ENCODE peak calls at places on chromosomes 7 and 10, in five cellular contexts. J is colonic mucosa; A is mesendoderm; F is transverse colon; C is CD8-positive, alpha-beta T cell. G is an unnamed sample. For H3K4me1, the result is how much of the 10 kb centered on the place peaks cover.

GRCh38 chr7:127751062-127751722 is 99.2 kb downstream of the SND1 start:
- DNase-seq in J (no peak), F (no peak), A (no peak), C (no peak), G (no peak)

GRCh38 chr7:133562617-133563016 is 309.7 kb downstream of the EXOC4 start:
- DNase-seq in F (no peak), J (no peak), A (no peak), C (no peak), G (no peak)

GRCh38 chr7:95303501-95303900 is 20.8 kb downstream of the PON1 start:
- DNase-seq in C (no peak), J (no peak), F (no peak), A (no peak), G (no peak)

GRCh38 chr7:130334274-130334673 is 10.3 kb upstream of the CPA5 start:
- DNase-seq in A (no peak), C (no peak), F (no peak), J (no peak), G (no peak)

GRCh38 chr7:22430457-22430856 is 69.5 kb downstream of the STEAP1B start:
- DNase-seq in C (no peak), A (peak), J (no peak), F (no peak), G (no peak)

GRCh38 chr10:120186506-120186905 is 270.5 kb upstream of the PLPP4 start:
- DNase-seq in J (no peak), C (no peak), F (no peak), A (no peak), G (no peak)

GRCh38 chr7:70047891-70048448 is 449.7 kb downstream of the AUTS2 start:
- DNase-seq in J (no peak), C (no peak), F (no peak), A (no peak), G (no peak)

GRCh38 chr7:157037635-157038034 is 27.2 kb upstream of the MNX1 start:
- DNase-seq in J (no peak), C (no peak), A (no peak), F (no peak), G (no peak)

GRCh38 chr7:69596723-69597277 is 1.5 kb upstream of the AUTS2 start:
- DNase-seq in C (no peak), A (no peak), J (no peak), F (no peak), G (no peak)

GRCh38 chr7:137840183-137840779 is 6.5 kb downstream of the DGKI start:
- DNase-seq in C (no peak), A (no peak), J (no peak), F (no peak), G (no peak)

GRCh38 chr7:1663857-1664651 is 6.0 kb upstream of the ELFN1 start:
- DNase-seq in J (no peak), F (peak), A (peak), C (peak), G (no peak)

GRCh38 chr7:108234981-108235450 is 104.9 kb upstream of the LAMB4 start:
- DNase-seq in J (no peak), C (no peak), F (no peak), A (peak), G (no peak)

GRCh38 chr7:108252177-108252576 is 122.0 kb upstream of the LAMB4 start:
- DNase-seq in C (no peak), F (no peak), J (no peak), A (no peak), G (no peak)

GRCh38 chr7:84191842-84192241 is 2.7 kb downstream of the SEMA3A start:
- DNase-seq in J (no peak), A (no peak), F (no peak), C (no peak), G (no peak)

GRCh38 chr7:84187813-84188212 is 6.8 kb downstream of the SEMA3A start:
- DNase-seq in F (no peak), J (no peak), C (no peak), A (peak), G (no peak)

GRCh38 chr7:84188811-84189405 is 5.7 kb downstream of the SEMA3A start:
- DNase-seq in C (no peak), F (no peak), J (no peak), A (peak), G (no peak)

GRCh38 chr7:84191261-84191660 is 3.3 kb downstream of the SEMA3A start:
- DNase-seq in A (no peak), F (no peak), C (no peak), J (no peak), G (no peak)

DNA sequence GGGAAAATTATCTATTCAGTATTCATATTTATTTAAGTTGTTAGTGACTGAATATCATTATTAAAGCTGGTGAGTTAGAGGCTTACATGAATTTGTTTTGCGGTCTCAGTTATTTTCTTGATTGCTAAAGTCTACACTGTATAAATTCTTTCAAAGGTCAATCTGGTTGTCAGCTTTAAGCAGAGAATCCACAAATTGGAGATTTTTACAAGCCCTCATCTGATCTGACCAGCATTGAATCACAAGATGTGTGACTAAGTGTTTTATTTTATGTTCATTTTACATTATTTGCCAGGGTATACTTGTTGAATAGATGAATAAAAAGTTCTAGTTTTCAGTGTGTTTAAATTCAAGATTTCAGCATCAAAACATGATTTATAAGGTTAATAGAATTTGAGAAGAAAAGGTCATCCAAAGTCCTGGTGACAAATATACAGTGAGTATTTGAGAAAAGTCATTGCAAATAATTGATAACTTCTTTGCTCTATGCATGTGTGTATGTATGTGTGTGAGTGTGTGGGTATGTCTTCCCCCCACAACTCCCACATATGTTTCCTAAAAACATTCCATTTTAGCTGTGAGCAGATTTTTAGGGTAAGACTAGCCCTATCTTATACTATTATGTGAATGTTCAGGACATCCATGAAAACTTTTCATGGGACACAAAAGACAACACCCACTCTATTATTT is 4.4 kb downstream of the SEMA3A start:
- DNase-seq in F (no peak), J (no peak), C (no peak), A (no peak), G (no peak)
- H3K4me1 ChIP-seq in F (under half), J (under half), C (under half), A (under half), G (under half)

GRCh38 chr10:88115968-88116367 is 252.5 kb downstream of the PTEN start:
- DNase-seq in C (no peak), F (no peak), J (no peak), A (no peak), G (no peak)

GRCh38 chr10:88113657-88114272 is 250.3 kb downstream of the PTEN start:
- DNase-seq in J (no peak), F (no peak), A (no peak), C (no peak), G (no peak)

GRCh38 chr10:88114368-88114767 is 250.9 kb downstream of the PTEN start:
- DNase-seq in C (peak), A (peak), F (peak), J (no peak), G (no peak)

GRCh38 chr10:88116491-88116890 is 253.1 kb downstream of the PTEN start:
- DNase-seq in F (no peak), C (no peak), A (no peak), J (no peak), G (no peak)

GRCh38 chr10:88115406-88115805 is 252.0 kb downstream of the PTEN start:
- DNase-seq in F (no peak), A (no peak), C (no peak), J (no peak), G (no peak)
- H3K4me1 ChIP-seq in F (under half), A (under half), C (under half), J (under half), G (under half)

DNA sequence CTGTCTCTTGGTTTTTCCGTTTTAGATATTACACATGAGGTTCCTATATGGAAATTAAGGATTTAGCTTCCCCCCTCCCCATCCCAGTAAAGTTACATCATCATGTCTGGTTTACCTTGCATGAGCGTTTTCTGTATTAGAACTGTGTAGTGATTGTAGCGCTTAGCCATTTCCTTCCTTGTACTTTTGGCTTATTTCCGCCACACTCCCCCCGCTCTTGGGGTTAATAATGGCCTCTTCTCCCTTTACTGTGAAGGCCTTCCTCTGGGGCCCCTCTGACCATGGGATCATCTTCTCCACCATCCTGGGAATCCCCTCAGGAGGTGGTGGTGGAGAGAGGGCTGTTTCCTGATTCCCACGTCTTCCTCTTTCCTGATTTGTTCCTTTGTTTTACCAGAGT is 27.2 kb upstream of the AP5Z1 start:
- DNase-seq in F (no peak), C (no peak), J (no peak), A (no peak), G (no peak)
- H3K4me1 ChIP-seq in F (half or more), C (half or more), J (under half), A (under half), G (under half)

GRCh38 chr10:35452847-35453246 is 116.5 kb downstream of the CCNY start:
- DNase-seq in C (no peak), A (no peak), F (no peak), J (no peak), G (no peak)
- H3K4me1 ChIP-seq in C (half or more), A (under half), F (half or more), J (under half), G (under half)

DNA sequence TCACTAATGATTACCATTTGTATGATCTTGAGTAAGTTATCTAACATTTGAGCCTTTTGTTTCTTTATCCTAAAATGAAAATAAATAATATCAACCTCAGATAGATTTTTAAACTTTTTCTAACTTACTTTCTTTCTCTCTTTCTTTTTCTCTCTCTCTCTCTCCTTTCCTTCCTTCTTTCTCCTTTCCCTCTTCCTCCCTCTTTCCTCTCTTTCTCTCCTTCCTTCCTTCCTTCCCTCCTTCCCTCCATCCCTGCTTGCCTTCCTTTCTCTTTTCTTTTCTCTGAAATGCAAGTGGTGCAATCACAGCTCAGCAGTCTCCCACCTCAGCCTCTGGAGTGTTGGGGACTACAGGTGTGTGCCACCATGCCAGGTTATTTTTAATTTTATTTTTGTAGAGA is 132.9 kb upstream of the ASAH2 start:
- DNase-seq in A (no peak), F (no peak), J (no peak), C (no peak), G (no peak)
- H3K4me1 ChIP-seq in A (under half), F (under half), J (under half), C (under half), G (under half)

DNA sequence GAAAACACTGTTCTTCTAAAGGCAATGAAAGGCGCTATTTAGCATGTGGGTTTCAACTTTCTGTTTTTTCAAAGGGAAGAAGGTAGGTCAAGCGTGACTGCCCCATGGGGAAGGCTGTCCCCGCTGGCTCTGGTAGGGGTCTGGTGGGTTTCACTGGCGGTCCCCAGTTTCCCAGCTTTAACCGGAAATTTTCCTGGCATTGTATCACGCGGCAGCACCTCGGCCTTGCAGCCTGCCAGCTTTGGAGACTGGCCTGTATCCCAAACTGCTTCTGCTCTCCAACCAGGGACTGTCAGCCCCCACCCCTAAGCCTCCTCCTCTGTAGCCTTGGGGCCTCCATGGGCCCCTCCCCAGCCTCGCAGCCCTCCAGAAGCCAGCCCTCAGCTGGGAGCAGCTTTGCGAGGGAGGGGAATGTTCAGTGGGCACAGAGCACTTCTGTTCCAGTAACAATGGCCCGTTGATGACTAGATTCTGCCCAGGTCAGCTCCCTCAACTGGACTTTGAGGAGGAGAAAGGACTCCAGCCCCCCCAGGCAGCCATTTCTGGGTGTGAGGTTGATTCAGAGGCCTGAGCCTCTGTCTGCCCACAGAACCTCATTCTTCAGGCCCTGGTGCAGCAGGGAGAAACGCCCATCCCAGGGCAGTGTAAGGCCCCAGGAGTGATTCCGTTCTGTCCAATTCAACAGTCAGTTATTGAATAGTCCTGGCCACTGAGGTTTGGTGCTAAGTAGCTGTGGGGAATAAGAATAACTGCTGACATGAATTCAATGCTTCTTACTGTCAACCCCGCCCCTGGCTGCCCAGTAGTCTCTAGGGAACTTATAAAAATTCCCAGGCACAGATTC is 17.1 kb downstream of the CHST3 start:
- DNase-seq in J (no peak), A (no peak), C (no peak), F (no peak), G (no peak)
- H3K4me1 ChIP-seq in J (under half), A (under half), C (under half), F (half or more), G (under half)

G was measured in prostate gland.